ENCODE peak calls at places on chromosomes 11 and 22, in eight cellular contexts. O is MM.1S; F is A549; L is fibroblast of lung; P is spleen; H is CD8-positive, alpha-beta T cell; K is PC-3; E is heart right ventricle. D is an unnamed sample.

GRCh38 chr22:43925433-43926348 is 2.1 kb downstream of the PNPLA3 start:
- DNase-seq in K (no peak), E (no peak), P (no peak), O (no peak), F (no peak), H (no peak), L (no peak), D (no peak)

GRCh38 chr22:35600466-35600865 is 16.7 kb downstream of the MB start:
- DNase-seq in L (no peak), E (no peak), F (no peak), H (no peak), O (no peak), K (no peak), P (no peak), D (no peak)

GRCh38 chr11:10298342-10298741 is 4.3 kb upstream of the SBF2 start:
- DNase-seq in L (peak; percentile 88), H (peak; percentile 62), F (peak; percentile 36), K (peak; percentile 84), E (no peak), P (no peak), O (peak; percentile 72), D (no peak)

GRCh38 chr11:73394416-73395296 is 18.5 kb downstream of the RELT start:
- DNase-seq in E (no peak), P (peak; percentile 73), O (no peak), F (no peak), K (no peak), H (no peak), L (no peak), D (no peak)

GRCh38 chr22:43396321-43396933 is 15.4 kb upstream of the MPPED1 start:
- DNase-seq in K (no peak), P (peak; percentile 41), E (no peak), L (no peak), H (no peak), F (no peak), O (no peak), D (no peak)

GRCh38 chr11:113730887-113731726 is 25.0 kb upstream of the TMPRSS5 start:
- DNase-seq in E (no peak), K (peak; percentile 83), P (no peak), O (no peak), H (no peak), F (peak; percentile 49), L (peak; percentile 63), D (peak; percentile 69)

GRCh38 chr22:21818487-21819182 is 48.8 kb downstream of the MAPK1 start:
- DNase-seq in P (no peak), H (no peak), L (no peak), O (no peak), E (no peak), K (no peak), F (no peak), D (no peak)

GRCh38 chr11:85951428-85952107 is 96.4 kb downstream of the CCDC83 start:
- DNase-seq in P (no peak), H (no peak), E (no peak), F (no peak), O (no peak), L (no peak), K (no peak), D (no peak)

GRCh38 chr11:74019860-74020259 is 11.0 kb upstream of the UCP3 start:
- DNase-seq in E (no peak), K (no peak), P (no peak), L (no peak), F (no peak), H (no peak), O (no peak), D (no peak)

GRCh38 chr11:21866781-21867180 is 326.1 kb upstream of the ANO5 start:
- DNase-seq in F (no peak), H (no peak), K (no peak), O (no peak), L (no peak), P (no peak), E (no peak), D (no peak)

GRCh38 chr22:44357296-44357961 is 44.7 kb upstream of the SHISAL1 start:
- DNase-seq in P (peak; percentile 8), K (no peak), F (no peak), E (no peak), L (no peak), O (no peak), H (no peak), D (no peak)

DNA sequence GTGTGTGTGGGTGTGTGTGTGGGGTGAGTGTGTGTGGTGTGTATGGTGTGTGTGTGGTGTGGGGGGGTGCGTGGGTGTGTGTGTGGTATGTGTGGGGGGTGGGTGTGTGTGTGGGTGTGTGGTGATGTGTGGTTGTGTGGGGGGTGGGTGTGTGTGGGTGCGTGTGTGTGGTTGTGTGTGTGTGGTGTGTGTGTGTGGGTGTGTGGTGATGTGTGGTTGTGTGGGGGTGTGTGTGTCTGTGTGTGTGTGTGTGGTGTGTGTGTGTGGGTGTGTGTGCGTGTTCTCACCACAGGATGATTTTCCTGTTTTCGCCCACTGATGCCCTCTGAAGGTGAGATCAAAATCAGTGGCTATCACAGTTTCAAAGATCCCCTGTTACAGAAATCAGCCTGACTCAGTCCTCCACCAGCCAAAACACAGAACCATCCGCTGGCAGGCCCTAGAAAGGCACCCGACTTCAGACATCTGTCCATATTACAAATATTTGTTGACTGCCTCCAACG is 24.7 kb downstream of the CPT1A start:
- DNase-seq in H (no peak), K (no peak), E (no peak), L (peak; percentile 7), P (no peak), O (no peak), F (no peak), D (no peak)
- H3K4me1 ChIP-seq in H (peaks cover 21% of the 10 kb centered on the region), K (no peaks in the 10 kb centered on the region), E (peaks cover 3% of the 10 kb centered on the region), L (no peaks in the 10 kb centered on the region), P (no peaks in the 10 kb centered on the region), O (no peaks in the 10 kb centered on the region), F (no peaks in the 10 kb centered on the region), D (no peaks in the 10 kb centered on the region)

GRCh38 chr11:132858203-132858602 is 674.1 kb downstream of the OPCML start:
- DNase-seq in L (peak; percentile 36), E (no peak), P (no peak), K (no peak), H (no peak), O (no peak), F (peak; percentile 18), D (no peak)
- TF ChIP-seq CTCF in L (peak; percentile 49), E (no peak), P (no peak), K (no peak), H (no peak), O (no peak), F (no peak), D (no peak)

GRCh38 chr11:35990170-35990569 is 46.3 kb downstream of the LDLRAD3 start:
- DNase-seq in P (no peak), E (no peak), K (no peak), O (no peak), H (no peak), L (no peak), F (no peak), D (no peak)
- H3K9me3 ChIP-seq in P (no peaks in the 10 kb centered on the region), E (no peaks in the 10 kb centered on the region), K (no peaks in the 10 kb centered on the region), O (no peaks in the 10 kb centered on the region), H (no peaks in the 10 kb centered on the region), L (no peaks in the 10 kb centered on the region), F (peaks cover 2% of the 10 kb centered on the region), D (peaks cover 4% of the 10 kb centered on the region)

DNA sequence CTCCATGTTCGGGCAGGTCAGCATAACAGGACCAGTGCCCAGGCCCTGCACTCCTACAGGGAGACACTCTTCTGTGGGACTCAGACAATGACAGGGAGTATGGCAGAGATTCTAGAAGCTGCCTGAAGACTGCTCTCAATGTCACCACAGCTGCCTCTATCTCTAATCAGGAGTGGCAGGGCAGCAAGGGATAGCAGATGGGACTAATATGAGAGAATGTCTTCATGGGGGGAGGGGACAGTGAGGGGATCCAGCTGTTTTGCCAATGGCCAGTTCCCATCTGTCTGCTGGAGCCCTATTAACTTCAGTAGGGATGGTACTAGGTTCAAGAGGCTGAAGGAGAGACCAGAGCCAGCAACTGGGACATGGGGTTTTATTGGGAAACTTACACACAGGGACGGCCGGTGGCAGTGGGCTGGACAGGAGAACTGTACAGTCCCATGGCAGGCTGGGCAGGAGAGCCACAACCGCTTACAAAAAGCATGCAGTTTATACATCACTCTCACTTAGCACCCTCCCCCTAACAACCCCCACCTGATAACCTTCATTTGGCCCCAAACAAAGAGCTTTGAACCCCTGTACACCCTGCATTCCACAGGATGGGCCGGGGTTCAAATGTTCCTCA is 2.5 kb upstream of the CD82 start:
- DNase-seq in E (no peak), L (no peak), F (no peak), K (no peak), P (no peak), O (no peak), H (no peak), D (no peak)
- H3K4me1 ChIP-seq in E (peaks cover 8% of the 10 kb centered on the region), L (peaks cover 11% of the 10 kb centered on the region), F (peaks cover 13% of the 10 kb centered on the region), K (peaks cover 10% of the 10 kb centered on the region), P (peaks cover 45% of the 10 kb centered on the region), O (peaks cover 44% of the 10 kb centered on the region), H (peaks cover 35% of the 10 kb centered on the region), D (peaks cover 8% of the 10 kb centered on the region)

DNA sequence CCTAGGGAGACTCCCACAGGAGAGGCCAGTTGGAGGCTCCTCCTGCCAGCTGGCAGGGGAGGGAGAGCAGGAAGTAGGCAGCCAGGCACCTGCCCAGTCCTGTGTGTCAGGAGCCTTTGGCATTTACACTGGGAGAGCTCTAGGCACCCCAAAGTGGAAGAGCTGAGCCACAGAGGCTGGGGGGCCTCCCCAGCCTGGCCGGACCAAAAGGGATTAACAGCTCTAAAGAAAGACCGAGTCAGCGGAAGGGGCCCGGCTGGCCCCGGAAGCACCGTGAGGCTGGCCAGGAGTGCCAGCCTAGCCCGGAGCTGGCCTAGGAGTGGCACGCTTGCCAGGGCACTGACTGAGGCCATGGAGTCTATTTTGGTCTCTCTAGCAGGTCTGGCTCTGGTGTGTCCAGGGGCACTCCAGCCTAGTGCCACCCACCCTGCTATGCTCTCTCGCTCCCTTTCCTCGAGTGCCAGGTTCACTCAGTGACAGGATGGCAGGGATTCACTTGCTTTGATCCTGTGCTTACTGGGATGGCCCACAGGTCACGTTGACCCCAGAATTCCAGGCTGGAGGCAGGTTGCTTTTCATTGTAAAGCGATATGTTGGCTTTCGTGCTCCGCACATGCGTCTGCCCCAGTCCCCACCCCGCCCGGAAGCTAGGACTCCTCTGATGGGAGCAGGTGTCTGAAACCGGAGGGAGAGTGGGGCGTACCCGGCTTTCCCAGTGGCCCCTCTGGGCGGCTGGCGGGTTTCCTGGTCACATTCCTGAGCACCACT is 3.3 kb upstream of the KMT5B start:
- DNase-seq in F (no peak), K (peak; percentile 15), L (no peak), O (no peak), E (peak; percentile 56), P (no peak), H (no peak), D (no peak)
- TF ChIP-seq CTCF in F (no peak), K (no peak), L (no peak), O (no peak), E (no peak), P (no peak), H (no peak), D (no peak)

GRCh38 chr11:2630679-2631078 is 69.1 kb downstream of the KCNQ1OT1 start:
- DNase-seq in F (no peak), E (no peak), O (no peak), L (no peak), K (no peak), H (no peak), P (no peak), D (no peak)

GRCh38 chr11:2625183-2625582 is 74.6 kb downstream of the KCNQ1OT1 start:
- DNase-seq in P (no peak), K (no peak), L (no peak), E (no peak), F (no peak), H (no peak), O (no peak), D (no peak)

DNA sequence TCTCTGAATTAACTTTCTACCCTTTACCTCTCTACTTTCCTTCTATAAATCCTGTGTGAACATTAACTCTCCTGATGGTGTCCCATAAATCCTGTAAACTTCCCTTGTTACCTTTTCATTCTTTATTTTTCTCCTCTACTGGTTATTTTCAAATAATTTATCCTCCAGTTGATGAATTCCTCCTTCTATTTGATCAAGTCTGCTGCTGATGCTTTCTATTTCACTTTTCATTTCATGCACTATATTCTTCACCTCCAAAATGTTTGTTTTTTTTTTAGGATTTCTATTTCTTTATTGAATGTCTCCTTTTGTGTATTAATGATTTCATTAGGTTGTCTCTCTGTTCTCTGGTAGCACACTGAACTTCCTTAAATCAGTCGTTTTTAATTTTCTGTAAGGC is 68.6 kb downstream of the KCNQ1OT1 start:
- DNase-seq in P (no peak), L (no peak), O (no peak), F (no peak), K (no peak), H (no peak), E (no peak), D (no peak)
- H3K9me3 ChIP-seq in P (peaks cover 40% of the 10 kb centered on the region), L (peaks cover 2% of the 10 kb centered on the region), O (no peaks in the 10 kb centered on the region), F (peaks cover 78% of the 10 kb centered on the region), K (peaks cover 8% of the 10 kb centered on the region), H (peaks cover 16% of the 10 kb centered on the region), E (peaks cover 24% of the 10 kb centered on the region), D (peaks cover 56% of the 10 kb centered on the region)

D was measured in ascending aorta.